ENCODE peak calls at places on chromosomes 5 and 9, in eight cellular contexts. One of them, this sample, is unnamed.

GRCh38 chr5:135502836-135503520 is 32.8 kb downstream of the NEUROG1 start:
- DNase-seq in CD8-positive, alpha-beta T cell: no peak
- DNase-seq in heart right ventricle: no peak
- DNase-seq in brain microvascular endothelial cell: no peak
- DNase-seq in GM12865: no peak
- DNase-seq in fibroblast of lung: no peak
- DNase-seq in cardiac fibroblast: no peak
- DNase-seq in cardiac muscle cell: no peak
- DNase-seq in this sample: no peak

GRCh38 chr5:140429724-140430123 is 28.1 kb downstream of the ANKHD1 start:
- DNase-seq in CD8-positive, alpha-beta T cell: no peak
- DNase-seq in heart right ventricle: no peak
- DNase-seq in brain microvascular endothelial cell: no peak
- DNase-seq in GM12865: no peak
- DNase-seq in fibroblast of lung: no peak
- DNase-seq in cardiac fibroblast: no peak
- DNase-seq in cardiac muscle cell: no peak
- DNase-seq in this sample: no peak

GRCh38 chr9:82148849-82149544 is 160.4 kb downstream of the SPATA31D1 start:
- DNase-seq in CD8-positive, alpha-beta T cell: no peak
- DNase-seq in heart right ventricle: no peak
- DNase-seq in brain microvascular endothelial cell: peak
- DNase-seq in GM12865: no peak
- DNase-seq in fibroblast of lung: peak
- DNase-seq in cardiac fibroblast: peak
- DNase-seq in cardiac muscle cell: peak
- DNase-seq in this sample: no peak

GRCh38 chr9:15357050-15357653 is 50.1 kb upstream of the TTC39B start:
- DNase-seq in CD8-positive, alpha-beta T cell: peak
- DNase-seq in heart right ventricle: no peak
- DNase-seq in brain microvascular endothelial cell: no peak
- DNase-seq in GM12865: peak
- DNase-seq in fibroblast of lung: no peak
- DNase-seq in cardiac fibroblast: no peak
- DNase-seq in cardiac muscle cell: no peak
- DNase-seq in this sample: no peak

GRCh38 chr9:89686134-89686533 is 81.3 kb downstream of the GADD45G start:
- DNase-seq in CD8-positive, alpha-beta T cell: no peak
- DNase-seq in heart right ventricle: no peak
- DNase-seq in brain microvascular endothelial cell: no peak
- DNase-seq in GM12865: no peak
- DNase-seq in fibroblast of lung: no peak
- DNase-seq in cardiac fibroblast: no peak
- DNase-seq in cardiac muscle cell: no peak
- DNase-seq in this sample: no peak

GRCh38 chr5:137144656-137145055 is 354.5 kb downstream of the SPOCK1 start:
- DNase-seq in CD8-positive, alpha-beta T cell: no peak
- DNase-seq in heart right ventricle: no peak
- DNase-seq in brain microvascular endothelial cell: no peak
- DNase-seq in GM12865: no peak
- DNase-seq in fibroblast of lung: no peak
- DNase-seq in cardiac fibroblast: no peak
- DNase-seq in cardiac muscle cell: peak
- DNase-seq in this sample: no peak

GRCh38 chr9:21331676-21332402 is 3.4 kb downstream of the KLHL9 start:
- DNase-seq in CD8-positive, alpha-beta T cell: no peak
- DNase-seq in heart right ventricle: no peak
- DNase-seq in brain microvascular endothelial cell: no peak
- DNase-seq in GM12865: no peak
- DNase-seq in fibroblast of lung: peak
- DNase-seq in cardiac fibroblast: peak
- DNase-seq in cardiac muscle cell: no peak
- DNase-seq in this sample: no peak

GRCh38 chr9:126809068-126809467 is 4.2 kb downstream of the ZBTB43 start:
- DNase-seq in CD8-positive, alpha-beta T cell: no peak
- DNase-seq in heart right ventricle: no peak
- DNase-seq in brain microvascular endothelial cell: no peak
- DNase-seq in GM12865: no peak
- DNase-seq in fibroblast of lung: no peak
- DNase-seq in cardiac fibroblast: peak
- DNase-seq in cardiac muscle cell: no peak
- DNase-seq in this sample: no peak

GRCh38 chr5:142937265-142937877 is 167.2 kb downstream of the ARHGAP26 start:
- DNase-seq in CD8-positive, alpha-beta T cell: no peak
- DNase-seq in heart right ventricle: no peak
- DNase-seq in brain microvascular endothelial cell: no peak
- DNase-seq in GM12865: no peak
- DNase-seq in fibroblast of lung: no peak
- DNase-seq in cardiac fibroblast: no peak
- DNase-seq in cardiac muscle cell: no peak
- DNase-seq in this sample: no peak

GRCh38 chr5:118531276-118531675 is 457.1 kb downstream of the DTWD2 start:
- DNase-seq in CD8-positive, alpha-beta T cell: no peak
- DNase-seq in heart right ventricle: no peak
- DNase-seq in brain microvascular endothelial cell: no peak
- DNase-seq in GM12865: no peak
- DNase-seq in fibroblast of lung: no peak
- DNase-seq in cardiac fibroblast: no peak
- DNase-seq in cardiac muscle cell: no peak
- DNase-seq in this sample: no peak

GRCh38 chr5:59021837-59022514 is 439.1 kb downstream of the RAB3C start:
- DNase-seq in CD8-positive, alpha-beta T cell: no peak
- DNase-seq in heart right ventricle: no peak
- DNase-seq in brain microvascular endothelial cell: no peak
- DNase-seq in GM12865: no peak
- DNase-seq in fibroblast of lung: no peak
- DNase-seq in cardiac fibroblast: no peak
- DNase-seq in cardiac muscle cell: no peak
- DNase-seq in this sample: no peak

GRCh38 chr5:96936431-96937221 is 746 bp downstream of the LNPEP start:
- DNase-seq in CD8-positive, alpha-beta T cell: peak
- DNase-seq in heart right ventricle: peak
- DNase-seq in brain microvascular endothelial cell: no peak
- DNase-seq in GM12865: peak
- DNase-seq in fibroblast of lung: peak
- DNase-seq in cardiac fibroblast: no peak
- DNase-seq in cardiac muscle cell: peak
- DNase-seq in this sample: no peak

GRCh38 chr5:135886136-135886535 is 9.5 kb downstream of the IL9 start:
- DNase-seq in CD8-positive, alpha-beta T cell: no peak
- DNase-seq in heart right ventricle: no peak
- DNase-seq in brain microvascular endothelial cell: no peak
- DNase-seq in GM12865: no peak
- DNase-seq in fibroblast of lung: no peak
- DNase-seq in cardiac fibroblast: no peak
- DNase-seq in cardiac muscle cell: no peak
- DNase-seq in this sample: no peak

DNA sequence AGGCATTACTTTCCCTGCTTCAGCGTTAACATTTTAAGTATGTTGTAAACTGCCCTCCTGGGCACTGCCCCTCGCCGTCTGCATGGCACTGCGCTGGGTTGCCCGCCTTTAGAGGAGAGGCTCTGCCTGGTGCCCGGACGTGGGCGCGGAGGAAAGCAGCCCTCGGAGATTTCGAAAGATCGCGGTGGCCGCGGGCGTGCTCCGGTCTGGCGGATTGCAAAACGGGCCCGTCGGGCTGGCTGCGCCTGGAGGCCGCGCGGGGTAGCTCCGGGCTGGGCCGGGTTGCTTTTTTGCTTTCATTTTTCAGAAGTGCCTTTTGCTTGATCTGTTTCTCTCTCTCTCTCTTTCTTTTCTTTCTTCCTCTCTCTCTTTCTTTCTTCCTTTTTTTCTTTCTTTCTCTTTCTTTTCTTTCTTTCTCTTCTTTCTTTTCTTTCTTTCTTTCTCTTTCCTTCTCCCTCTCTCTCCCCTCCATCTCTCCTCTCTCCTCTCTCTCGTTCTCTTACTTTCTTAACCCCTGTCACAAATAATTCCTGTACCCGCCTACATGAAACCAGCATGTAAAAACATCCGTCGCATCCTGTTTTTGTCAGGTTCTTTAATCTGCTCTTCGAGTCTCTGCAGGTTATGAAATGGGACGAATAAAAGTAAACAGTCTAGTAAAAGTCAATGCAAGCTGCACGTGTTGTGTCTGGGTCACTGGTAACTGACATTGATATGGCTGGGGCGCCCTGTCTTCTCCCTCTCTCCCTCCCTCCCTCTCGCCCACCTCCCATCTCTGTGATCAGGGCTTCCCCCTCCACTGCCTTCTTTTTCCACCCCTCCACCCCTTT is 1.7 kb downstream of the FST start:
- DNase-seq in CD8-positive, alpha-beta T cell: no peak
- DNase-seq in heart right ventricle: peak
- DNase-seq in brain microvascular endothelial cell: peak
- DNase-seq in GM12865: peak
- DNase-seq in fibroblast of lung: peak
- DNase-seq in cardiac fibroblast: peak
- DNase-seq in cardiac muscle cell: peak
- DNase-seq in this sample: peak
- TF ChIP-seq CTCF in CD8-positive, alpha-beta T cell: peak
- TF ChIP-seq CTCF in heart right ventricle: peak
- TF ChIP-seq CTCF in brain microvascular endothelial cell: peak
- TF ChIP-seq CTCF in GM12865: no peak
- TF ChIP-seq CTCF in fibroblast of lung: peak
- TF ChIP-seq CTCF in cardiac fibroblast: peak
- TF ChIP-seq CTCF in cardiac muscle cell: peak
- TF ChIP-seq CTCF in this sample: peak

DNA sequence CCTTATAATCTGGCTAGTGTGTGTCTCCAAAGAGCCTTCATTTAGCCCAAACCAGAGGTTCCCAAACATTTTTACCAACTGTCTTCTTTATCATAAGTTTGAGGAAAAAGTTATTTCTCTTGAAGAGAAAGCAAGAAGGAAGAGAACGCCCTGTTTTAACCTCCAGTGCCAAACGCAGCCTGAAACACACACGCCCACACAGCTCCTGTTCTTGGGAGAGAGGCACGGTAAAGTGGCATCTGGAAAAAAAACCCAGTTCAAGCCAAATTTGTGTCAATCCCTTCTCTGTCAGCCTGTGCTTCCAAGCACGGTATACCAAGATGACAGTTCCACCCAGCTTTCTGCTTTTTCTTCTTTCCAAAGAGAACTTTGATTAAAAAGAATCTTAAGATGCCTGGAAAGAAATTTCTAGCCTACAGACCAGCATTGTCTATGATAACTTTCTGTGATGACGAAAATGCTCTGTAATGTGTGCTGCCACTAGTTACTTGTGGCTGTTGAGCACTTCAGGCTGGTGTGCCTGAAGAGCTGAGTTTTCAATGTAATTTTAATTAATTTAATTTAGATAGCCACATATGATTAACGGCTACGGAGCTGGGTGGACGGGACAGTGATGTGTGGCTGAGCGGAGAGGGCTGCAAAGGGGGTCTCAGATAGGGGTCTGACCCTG is 62.3 kb downstream of the ACER2 start:
- DNase-seq in CD8-positive, alpha-beta T cell: no peak
- DNase-seq in heart right ventricle: no peak
- DNase-seq in brain microvascular endothelial cell: no peak
- DNase-seq in GM12865: no peak
- DNase-seq in fibroblast of lung: no peak
- DNase-seq in cardiac fibroblast: peak
- DNase-seq in cardiac muscle cell: no peak
- DNase-seq in this sample: no peak
- H3K4me3 ChIP-seq in CD8-positive, alpha-beta T cell: no peak
- H3K4me3 ChIP-seq in heart right ventricle: peak
- H3K4me3 ChIP-seq in brain microvascular endothelial cell: no peak
- H3K4me3 ChIP-seq in GM12865: no peak
- H3K4me3 ChIP-seq in fibroblast of lung: no peak
- H3K4me3 ChIP-seq in cardiac fibroblast: no peak
- H3K4me3 ChIP-seq in cardiac muscle cell: no peak
- H3K4me3 ChIP-seq in this sample: no peak

DNA sequence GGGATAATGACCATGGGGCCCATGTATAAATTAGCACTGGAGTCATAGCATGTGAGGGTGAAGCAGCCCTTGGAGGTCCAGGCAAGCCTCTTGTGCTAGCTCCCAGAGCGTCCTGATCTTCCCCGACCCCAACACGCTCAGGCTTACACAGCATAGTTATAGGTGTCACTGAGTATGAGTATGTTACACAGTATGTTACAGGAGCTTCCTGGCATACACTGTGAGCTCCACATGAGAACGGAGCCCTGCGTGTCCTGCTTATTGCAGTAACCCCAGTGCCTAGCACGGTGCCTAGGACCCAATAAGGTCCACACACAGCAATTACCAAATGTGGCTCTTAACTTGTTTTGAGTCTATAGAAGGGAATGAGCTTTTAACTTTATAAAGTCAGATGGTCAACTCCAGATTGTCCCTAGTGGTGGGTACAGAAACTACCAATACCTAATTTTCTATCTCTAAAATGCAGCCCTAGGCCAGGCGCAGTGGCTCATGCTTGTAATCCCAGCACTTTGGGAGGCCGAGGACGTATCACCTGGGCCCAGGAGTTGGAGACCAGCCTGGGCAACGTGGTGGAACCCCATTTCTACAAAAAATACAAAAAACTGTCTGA is 64.1 kb downstream of the PLAC8L1 start:
- DNase-seq in CD8-positive, alpha-beta T cell: no peak
- DNase-seq in heart right ventricle: no peak
- DNase-seq in brain microvascular endothelial cell: no peak
- DNase-seq in GM12865: no peak
- DNase-seq in fibroblast of lung: no peak
- DNase-seq in cardiac fibroblast: no peak
- DNase-seq in cardiac muscle cell: no peak
- DNase-seq in this sample: no peak
- TF ChIP-seq CTCF in CD8-positive, alpha-beta T cell: no peak
- TF ChIP-seq CTCF in heart right ventricle: peak
- TF ChIP-seq CTCF in brain microvascular endothelial cell: peak
- TF ChIP-seq CTCF in GM12865: peak
- TF ChIP-seq CTCF in fibroblast of lung: no peak
- TF ChIP-seq CTCF in cardiac fibroblast: peak
- TF ChIP-seq CTCF in cardiac muscle cell: peak
- TF ChIP-seq CTCF in this sample: peak

GRCh38 chr9:133737774-133738038 is 446 bp downstream of the SARDH start:
- DNase-seq in CD8-positive, alpha-beta T cell: no peak
- DNase-seq in heart right ventricle: no peak
- DNase-seq in brain microvascular endothelial cell: no peak
- DNase-seq in GM12865: no peak
- DNase-seq in fibroblast of lung: no peak
- DNase-seq in cardiac fibroblast: no peak
- DNase-seq in cardiac muscle cell: no peak
- DNase-seq in this sample: no peak

GRCh38 chr9:133739408-133740280 is 1.5 kb upstream of the SARDH start:
- DNase-seq in CD8-positive, alpha-beta T cell: no peak
- DNase-seq in heart right ventricle: no peak
- DNase-seq in brain microvascular endothelial cell: no peak
- DNase-seq in GM12865: no peak
- DNase-seq in fibroblast of lung: no peak
- DNase-seq in cardiac fibroblast: no peak
- DNase-seq in cardiac muscle cell: no peak
- DNase-seq in this sample: no peak

GRCh38 chr9:133737071-133737773 is 930 bp downstream of the SARDH start:
- DNase-seq in CD8-positive, alpha-beta T cell: no peak
- DNase-seq in heart right ventricle: no peak
- DNase-seq in brain microvascular endothelial cell: no peak
- DNase-seq in GM12865: no peak
- DNase-seq in fibroblast of lung: no peak
- DNase-seq in cardiac fibroblast: no peak
- DNase-seq in cardiac muscle cell: no peak
- DNase-seq in this sample: no peak

GRCh38 chr9:133738806-133739150 is 626 bp upstream of the SARDH start:
- DNase-seq in CD8-positive, alpha-beta T cell: no peak
- DNase-seq in heart right ventricle: no peak
- DNase-seq in brain microvascular endothelial cell: no peak
- DNase-seq in GM12865: no peak
- DNase-seq in fibroblast of lung: no peak
- DNase-seq in cardiac fibroblast: no peak
- DNase-seq in cardiac muscle cell: no peak
- DNase-seq in this sample: no peak

GRCh38 chr9:133738039-133738805 is at the start of gene SARDH:
- DNase-seq in CD8-positive, alpha-beta T cell: peak
- DNase-seq in heart right ventricle: peak
- DNase-seq in brain microvascular endothelial cell: peak
- DNase-seq in GM12865: peak
- DNase-seq in fibroblast of lung: peak
- DNase-seq in cardiac fibroblast: peak
- DNase-seq in cardiac muscle cell: peak
- DNase-seq in this sample: no peak
- H3K4me3 ChIP-seq in CD8-positive, alpha-beta T cell: peak
- H3K4me3 ChIP-seq in heart right ventricle: peak
- H3K4me3 ChIP-seq in brain microvascular endothelial cell: peak
- H3K4me3 ChIP-seq in GM12865: peak
- H3K4me3 ChIP-seq in fibroblast of lung: no peak
- H3K4me3 ChIP-seq in cardiac fibroblast: peak
- H3K4me3 ChIP-seq in cardiac muscle cell: no peak
- H3K4me3 ChIP-seq in this sample: peak

This sample was measured in astrocyte of the cerebellum.